ENCODE peak calls at places on chromosomes 1 and 21, in four cellular contexts. J is uterus; P is CD4-positive, alpha-beta memory T cell; T is heart right ventricle. G is an unnamed sample.

GRCh38 chr1:201750120-201750519 is 78.8 kb upstream of the IPO9 start:
- DNase-seq in P (no peak), J (no peak), T (no peak), G (no peak)

GRCh38 chr1:70627910-70628309 is 216.8 kb downstream of the CTH start:
- DNase-seq in T (no peak), J (no peak), P (no peak), G (no peak)

GRCh38 chr1:167518331-167518700 is at the start of gene CD247:
- DNase-seq in T (no peak), P (peak), J (no peak), G (no peak)

GRCh38 chr1:119275145-119275929 is 93.2 kb upstream of the HAO2 start:
- DNase-seq in J (peak), T (no peak), P (peak), G (no peak)

GRCh38 chr1:213968391-213968790 is 19.4 kb upstream of the PROX1 start:
- DNase-seq in P (no peak), T (no peak), J (no peak), G (no peak)

GRCh38 chr1:172887162-172887561 is 163.6 kb downstream of the TNFSF18 start:
- DNase-seq in T (no peak), P (no peak), J (no peak), G (no peak)

GRCh38 chr1:196209983-196210382 is 398.3 kb downstream of the KCNT2 start:
- DNase-seq in T (no peak), P (no peak), J (no peak), G (no peak)

GRCh38 chr1:169427081-169427611 is at the start of gene CCDC181:
- DNase-seq in T (peak), P (peak), J (peak), G (peak)

GRCh38 chr1:18327650-18328049 is 153.1 kb upstream of the KLHDC7A start:
- DNase-seq in T (no peak), P (no peak), J (no peak), G (no peak)

GRCh38 chr1:20361805-20362381 is 71.2 kb downstream of the VWA5B1 start:
- DNase-seq in J (peak), T (peak), P (no peak), G (peak)

GRCh38 chr1:216576246-216576645 is 147.0 kb downstream of the ESRRG start:
- DNase-seq in J (no peak), T (no peak), P (no peak), G (no peak)

GRCh38 chr1:158067651-158068050 is 74.2 kb downstream of the KIRREL1 start:
- DNase-seq in J (no peak), P (no peak), T (no peak), G (no peak)

GRCh38 chr1:158003409-158003805 is 10.0 kb downstream of the KIRREL1 start:
- DNase-seq in P (no peak), T (no peak), J (no peak), G (no peak)

GRCh38 chr1:25238046-25238445 is 5.7 kb upstream of the SYF2 start:
- DNase-seq in J (no peak), T (no peak), P (no peak), G (no peak)

GRCh38 chr1:179043266-179043665 is 17.6 kb downstream of the FAM20B start:
- DNase-seq in J (no peak), T (no peak), P (no peak), G (no peak)

GRCh38 chr1:69589799-69590198 is 22.1 kb downstream of the LRRC7 start:
- DNase-seq in P (no peak), J (no peak), T (no peak), G (no peak)

GRCh38 chr1:69585666-69586065 is 17.9 kb downstream of the LRRC7 start:
- DNase-seq in P (no peak), T (no peak), J (no peak), G (no peak)
- H3K27ac ChIP-seq in P (no peak), T (no peak), J (no peak), G (no peak)

GRCh38 chr1:145886811-145887210 is 1.1 kb upstream of the ANKRD35 start:
- DNase-seq in J (no peak), P (no peak), T (no peak), G (no peak)
- H3K27ac ChIP-seq in J (peak), P (no peak), T (peak), G (no peak)

GRCh38 chr1:189206617-189207016 is 1271.0 kb downstream of the BRINP3 start:
- DNase-seq in J (no peak), P (no peak), T (no peak), G (no peak)
- H3K27ac ChIP-seq in J (no peak), P (no peak), T (no peak), G (no peak)

DNA sequence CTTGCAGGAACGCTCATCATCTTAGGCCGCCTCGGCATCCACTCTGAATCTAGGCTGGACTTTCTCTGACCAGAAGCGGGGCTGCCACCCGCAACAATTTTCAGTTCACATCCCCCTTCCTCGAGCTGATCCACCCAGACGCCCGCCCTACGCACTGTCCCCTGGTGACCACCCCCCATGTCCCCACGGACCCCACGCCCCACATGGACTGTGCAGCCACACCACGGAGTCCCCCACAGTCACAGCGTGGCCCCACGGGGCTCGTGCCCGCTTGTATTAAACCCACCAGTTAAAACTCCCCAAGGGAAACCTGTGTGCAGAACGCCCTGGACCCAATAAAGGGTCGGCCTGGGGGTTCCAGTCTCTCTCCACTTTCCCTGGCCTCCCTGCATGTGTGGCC is 13.0 kb upstream of the C1QTNF12 start:
- DNase-seq in P (no peak), J (no peak), T (no peak), G (no peak)
- H3K27ac ChIP-seq in P (no peak), J (no peak), T (no peak), G (no peak)

GRCh38 chr21:33611006-33611744 is 22.7 kb upstream of the DONSON start:
- DNase-seq in P (no peak), J (no peak), T (no peak), G (no peak)

GRCh38 chr21:33608559-33608958 is 20.1 kb upstream of the DONSON start:
- DNase-seq in P (no peak), T (no peak), J (no peak), G (no peak)
- H3K27ac ChIP-seq in P (no peak), T (no peak), J (no peak), G (no peak)

GRCh38 chr21:44838038-44838895 is 20.4 kb upstream of the SUMO3 start:
- DNase-seq in P (no peak), J (no peak), T (no peak), G (no peak)

GRCh38 chr21:44835647-44835973 is 17.7 kb upstream of the SUMO3 start:
- DNase-seq in T (no peak), P (no peak), J (no peak), G (no peak)

GRCh38 chr21:44837537-44837936 is 19.7 kb upstream of the SUMO3 start:
- DNase-seq in T (no peak), J (no peak), P (no peak), G (no peak)

GRCh38 chr21:44836349-44836665 is 18.4 kb upstream of the SUMO3 start:
- DNase-seq in J (no peak), P (no peak), T (no peak), G (no peak)

DNA sequence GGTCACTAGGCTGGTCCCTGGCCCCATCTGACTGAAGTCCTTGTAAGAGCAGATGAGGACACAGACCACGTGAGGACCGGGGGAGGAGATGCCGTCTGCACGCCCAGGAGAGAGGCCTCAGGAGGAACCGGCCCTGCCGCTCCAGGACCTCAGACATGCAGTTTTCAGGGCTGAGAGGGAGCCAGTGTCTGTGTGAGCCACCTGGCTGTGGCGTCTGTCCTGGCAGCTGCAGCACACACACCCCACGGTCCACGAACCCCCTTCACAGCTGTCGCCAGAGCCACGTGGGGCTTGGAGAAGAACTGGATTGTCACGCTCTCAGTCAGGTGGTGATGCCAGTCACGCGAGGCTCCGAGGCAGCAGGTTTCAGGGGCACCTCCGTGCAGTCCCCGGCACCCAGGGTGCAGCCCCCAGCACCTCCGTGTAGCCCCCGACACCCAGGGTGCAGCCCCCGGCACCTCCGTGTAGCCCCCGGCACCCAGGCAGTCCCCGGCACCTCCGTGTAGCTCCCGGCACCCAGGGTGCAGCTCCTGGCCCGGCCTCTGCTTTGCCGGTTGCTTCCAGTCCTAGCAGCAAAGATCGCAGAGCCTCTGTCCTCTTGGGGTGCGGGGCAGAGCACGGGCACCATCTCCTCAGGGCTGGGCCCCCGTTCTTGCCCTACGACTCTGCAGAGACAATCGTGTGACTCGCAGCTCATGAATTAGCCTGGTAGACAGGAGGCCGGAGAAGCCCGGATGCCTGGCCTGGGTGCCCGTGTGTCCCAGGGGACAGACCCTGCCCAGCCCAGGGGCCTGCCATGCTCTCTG is 19.0 kb upstream of the SUMO3 start:
- DNase-seq in J (no peak), T (no peak), P (no peak), G (no peak)
- H3K27ac ChIP-seq in J (no peak), T (no peak), P (no peak), G (no peak)

DNA sequence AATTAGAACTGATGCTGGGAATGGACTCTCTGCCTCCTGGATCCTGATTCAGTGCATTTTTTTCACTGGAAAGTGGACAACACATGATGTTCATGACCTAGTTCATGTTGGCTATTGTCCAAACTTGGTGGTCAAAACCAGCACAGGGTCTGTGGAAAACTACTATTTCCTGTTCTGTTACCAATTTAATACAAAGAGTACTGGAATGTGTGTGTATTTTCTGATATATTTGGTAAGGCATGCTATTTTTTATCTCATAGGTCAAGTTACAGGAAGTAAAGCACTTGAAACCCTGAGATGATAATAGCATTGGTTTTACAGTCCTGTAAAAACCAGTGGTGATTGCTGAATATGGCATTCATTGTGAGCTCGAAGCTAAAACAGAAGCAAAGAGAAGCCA is 89.9 kb downstream of the SGIP1 start:
- DNase-seq in T (no peak), J (no peak), P (no peak), G (no peak)
- H3K27ac ChIP-seq in T (peak), J (no peak), P (no peak), G (no peak)

G was measured in caudate nucleus.